ENCODE peak calls at places on chromosomes 2 and 18, in five cellular contexts. Z, V, A, W and S are unnamed samples.

GRCh38 chr2:177334940-177335543 is 57.5 kb upstream of the AGPS start:
- DNase-seq in Z (no peak), V (no peak), A (no peak), W (no peak), S (peak; percentile 65)

GRCh38 chr2:33275689-33276444 is 200.6 kb upstream of the RASGRP3 start:
- DNase-seq in Z (peak; percentile 91), V (no peak), A (no peak), W (no peak), S (peak; percentile 98)

GRCh38 chr18:68735498-68736343 is 20.8 kb upstream of the TMX3 start:
- DNase-seq in Z (no peak), V (peak; percentile 20), A (no peak), W (no peak), S (peak; percentile 87)

GRCh38 chr18:70469916-70470315 is 181.1 kb downstream of the SOCS6 start:
- DNase-seq in Z (no peak), V (no peak), A (no peak), W (no peak), S (peak; percentile 11)

GRCh38 chr2:199261936-199262335 is 195.8 kb downstream of the SATB2 start:
- DNase-seq in Z (no peak), V (no peak), A (no peak), W (no peak), S (no peak)

GRCh38 chr2:71784734-71785549 is 331.6 kb downstream of the DYSF start:
- DNase-seq in Z (peak; percentile 55), V (no peak), A (no peak), W (peak; percentile 29), S (peak; percentile 28)

GRCh38 chr2:53787255-53787910 is 539 bp downstream of the ERLEC1 start:
- DNase-seq in Z (no peak), V (no peak), A (no peak), W (no peak), S (peak; percentile 46)

GRCh38 chr2:73266061-73266891 is 18.0 kb downstream of the FBXO41 start:
- DNase-seq in Z (no peak), V (no peak), A (no peak), W (no peak), S (no peak)

GRCh38 chr2:99451686-99452085 is 38.1 kb downstream of the REV1 start:
- DNase-seq in Z (no peak), V (no peak), A (no peak), W (no peak), S (no peak)

GRCh38 chr2:25794544-25795276 is 83.6 kb downstream of the ASXL2 start:
- DNase-seq in Z (no peak), V (no peak), A (no peak), W (no peak), S (no peak)

GRCh38 chr2:4832642-4833041 is 859.5 kb upstream of the SOX11 start:
- DNase-seq in Z (no peak), V (no peak), A (no peak), W (no peak), S (no peak)

GRCh38 chr2:14761118-14761517 is 128.6 kb downstream of the LRATD1 start:
- DNase-seq in Z (no peak), V (no peak), A (no peak), W (no peak), S (no peak)

GRCh38 chr18:55319517-55319905 is 268.5 kb downstream of the TCF4 start:
- DNase-seq in Z (no peak), V (peak; percentile 53), A (no peak), W (no peak), S (peak; percentile 68)

GRCh38 chr18:62979172-62979571 is 263.8 kb downstream of the PHLPP1 start:
- DNase-seq in Z (no peak), V (peak; percentile 39), A (no peak), W (peak; percentile 75), S (peak; percentile 90)

GRCh38 chr18:24818451-24818850 is 358.0 kb downstream of the HRH4 start:
- DNase-seq in Z (no peak), V (no peak), A (no peak), W (no peak), S (no peak)

GRCh38 chr18:37481491-37481890 is 84.1 kb downstream of the CELF4 start:
- DNase-seq in Z (no peak), V (no peak), A (no peak), W (no peak), S (no peak)

GRCh38 chr2:75102011-75102410 is 97.3 kb downstream of the TACR1 start:
- DNase-seq in Z (no peak), V (no peak), A (no peak), W (no peak), S (no peak)

GRCh38 chr2:85935746-85936208 is 47.0 kb upstream of the ST3GAL5 start:
- DNase-seq in Z (no peak), V (peak; percentile 24), A (no peak), W (no peak), S (peak; percentile 89)

GRCh38 chr2:69931832-69932595 is 17.1 kb downstream of the MXD1 start:
- DNase-seq in Z (no peak), V (no peak), A (no peak), W (no peak), S (no peak)

GRCh38 chr2:28377984-28378678 is 14.5 kb upstream of the FOSL2 start:
- DNase-seq in Z (no peak), V (no peak), A (no peak), W (no peak), S (no peak)

GRCh38 chr2:201259216-201259615 is 1.1 kb upstream of the CASP8 start:
- DNase-seq in Z (no peak), V (no peak), A (no peak), W (no peak), S (no peak)

GRCh38 chr2:181972431-181973190 is 13.0 kb upstream of the PPP1R1C start:
- DNase-seq in Z (no peak), V (no peak), A (no peak), W (no peak), S (peak; percentile 12)

DNA sequence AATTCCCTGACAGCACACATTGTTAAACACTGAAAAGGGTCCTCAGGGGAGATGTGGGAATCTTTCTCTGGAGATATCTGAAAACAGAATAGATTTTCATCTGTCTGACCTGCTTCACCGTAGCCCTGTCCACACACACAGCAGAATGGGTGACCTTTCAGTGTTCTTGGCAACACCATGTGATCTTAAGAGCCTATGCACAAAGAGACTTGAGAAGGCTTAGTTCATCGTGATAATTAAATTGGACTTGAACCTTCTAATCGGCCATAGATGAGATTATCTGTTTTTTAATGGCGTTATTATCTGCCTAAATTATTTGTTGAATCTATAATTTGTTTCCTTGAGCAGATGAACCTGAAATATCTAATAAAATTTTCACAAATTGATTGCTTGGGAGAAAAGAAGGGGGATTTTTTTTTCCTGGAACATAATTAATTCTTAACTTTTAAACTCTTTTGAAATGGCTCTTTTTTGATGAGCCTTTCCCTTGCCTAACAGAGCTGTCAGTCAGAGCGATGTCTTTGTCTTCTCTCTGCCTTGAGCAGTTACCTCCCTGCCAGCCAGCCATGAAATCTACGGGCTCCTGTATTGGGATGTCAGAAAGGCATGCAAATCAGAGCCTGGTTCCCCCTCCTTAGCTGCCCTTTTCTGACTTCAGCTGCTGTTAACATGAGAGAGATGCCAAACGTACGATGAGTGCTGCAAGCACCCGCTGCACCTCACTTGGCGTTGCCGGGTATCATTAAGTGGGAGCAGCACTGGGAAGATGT is 131.7 kb upstream of the BOD1L2 start:
- DNase-seq in Z (no peak), V (no peak), A (no peak), W (no peak), S (no peak)
- H3K4me3 ChIP-seq in Z (no peak overlapping the region), V (no peak overlapping the region), A (no peak overlapping the region), W (no peak overlapping the region), S (no peak overlapping the region)

GRCh38 chr2:240296611-240297552 is 138.6 kb upstream of the GPC1 start:
- DNase-seq in Z (peak; percentile 66), V (no peak), A (no peak), W (no peak), S (no peak)
- TF ChIP-seq CTCF in Z (peak; percentile 62), V (no peak), A (no peak), W (no peak), S (no peak)

DNA sequence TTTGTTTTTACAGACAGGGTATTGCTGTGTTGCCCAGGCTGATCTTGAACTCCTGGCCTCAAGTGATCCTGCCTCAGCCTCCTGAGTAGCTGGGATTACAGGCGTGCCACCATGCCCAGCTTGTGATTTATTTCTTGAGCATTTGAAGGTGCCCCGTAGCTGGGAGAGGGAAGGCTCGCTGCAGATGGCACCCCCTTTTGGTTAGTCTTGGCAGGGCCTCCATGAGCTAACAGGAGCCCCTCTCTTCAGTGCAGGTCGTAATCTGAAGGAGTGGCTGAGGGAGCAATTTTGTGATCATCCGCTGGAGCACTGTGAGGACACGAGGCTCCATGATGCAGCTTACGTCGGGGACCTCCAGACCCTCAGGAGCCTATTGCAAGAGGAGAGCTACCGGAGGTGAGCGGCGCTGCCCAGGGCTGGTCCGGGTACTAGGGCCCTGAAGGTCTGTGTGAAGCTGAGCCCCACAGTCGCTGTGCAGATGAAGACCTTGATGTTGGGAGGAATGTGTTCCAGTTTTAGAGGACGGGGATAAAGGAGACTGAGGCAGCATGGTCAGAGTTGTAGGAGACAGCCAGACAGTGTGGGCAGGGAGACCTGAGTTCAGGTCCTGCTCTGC is 6.7 kb downstream of the ASB1 start:
- DNase-seq in Z (no peak), V (no peak), A (no peak), W (no peak), S (no peak)
- H3K4me3 ChIP-seq in Z (no peak overlapping the region), V (no peak overlapping the region), A (no peak overlapping the region), W (no peak overlapping the region), S (no peak overlapping the region)

DNA sequence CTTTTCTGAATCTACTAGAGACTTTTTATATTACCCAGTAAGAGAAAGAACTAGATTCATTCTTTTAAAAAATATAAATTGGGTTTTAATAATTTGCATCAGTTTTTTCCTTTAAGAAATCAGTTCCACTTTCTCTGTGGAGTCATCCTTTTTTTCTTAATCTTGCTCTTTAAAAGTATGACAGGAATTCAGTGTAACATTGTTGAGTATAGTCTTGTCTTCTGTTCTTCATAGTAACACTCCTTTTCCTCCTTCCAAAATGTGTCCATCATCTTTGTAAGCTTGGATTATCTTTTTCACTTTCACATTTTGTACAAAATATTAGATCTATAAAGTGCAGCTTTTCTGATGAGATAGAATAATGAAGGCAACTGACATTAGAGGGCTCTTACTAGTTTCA is 135.4 kb downstream of the HAUS1 start:
- DNase-seq in Z (no peak), V (no peak), A (no peak), W (no peak), S (peak; percentile 33)
- TF ChIP-seq CTCF in Z (no peak), V (no peak), A (no peak), W (no peak), S (no peak)

GRCh38 chr2:27261241-27261925 is 1.5 kb downstream of the SLC30A3 start:
- DNase-seq in Z (no peak), V (no peak), A (no peak), W (no peak), S (no peak)
- H3K4me3 ChIP-seq in Z (peak overlapping the region; percentile 57), V (no peak overlapping the region), A (no peak overlapping the region), W (no peak overlapping the region), S (no peak overlapping the region)

GRCh38 chr2:152054593-152054992 is 44.3 kb downstream of the CACNB4 start:
- DNase-seq in Z (no peak), V (peak; percentile 57), A (no peak), W (no peak), S (peak; percentile 63)
- TF ChIP-seq CTCF in Z (no peak), V (peak; percentile 35), A (no peak), W (no peak), S (no peak)

DNA sequence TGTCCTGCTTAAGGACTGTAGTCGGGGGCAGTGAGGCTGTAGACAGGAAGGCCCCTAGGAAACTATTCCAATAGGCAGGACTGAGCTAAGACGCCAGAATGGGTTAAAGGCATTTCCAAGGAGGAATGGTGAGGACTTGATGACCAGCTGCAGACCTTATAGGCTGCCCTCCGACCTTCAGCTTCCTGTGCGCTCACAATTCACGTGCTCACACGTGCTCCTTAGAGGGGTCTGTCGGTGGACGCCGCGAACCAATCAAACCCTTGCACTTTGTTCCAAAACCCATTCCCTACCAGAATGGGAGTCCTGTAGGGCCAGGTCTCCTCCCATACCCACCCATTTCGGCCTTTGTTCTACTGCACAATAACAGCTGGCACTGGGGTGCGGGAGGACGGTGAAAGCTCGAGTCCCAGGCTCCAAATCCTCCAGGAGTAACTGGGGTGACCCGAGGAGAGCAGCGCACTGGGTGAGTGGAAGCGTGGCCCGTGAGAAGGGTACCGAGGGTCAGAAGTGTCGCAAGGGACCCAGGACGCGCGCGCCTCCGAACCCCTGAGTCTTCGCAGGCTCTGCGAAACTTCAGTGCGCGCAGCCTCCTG is 12.9 kb downstream of the SIX3 start:
- DNase-seq in Z (no peak), V (no peak), A (no peak), W (no peak), S (no peak)
- H3K4me3 ChIP-seq in Z (no peak overlapping the region), V (no peak overlapping the region), A (no peak overlapping the region), W (no peak overlapping the region), S (no peak overlapping the region)